ENCODE peak calls at places on chromosome 16, in seven cellular contexts. One of them, this sample, is unnamed.

GRCh38 chr16:59684911-59685310 is 950.8 kb upstream of the GOT2 start:
- DNase-seq in tibial artery: no peak
- DNase-seq in lower leg skin: no peak
- DNase-seq in cardiac fibroblast: no peak
- DNase-seq in brain microvascular endothelial cell: no peak
- DNase-seq in neural crest cell: no peak
- DNase-seq in BJ: no peak
- DNase-seq in this sample: no peak

GRCh38 chr16:75301804-75302203 is 50.4 kb upstream of the BCAR1 start:
- DNase-seq in cardiac fibroblast: no peak
- DNase-seq in brain microvascular endothelial cell: no peak
- DNase-seq in neural crest cell: no peak
- DNase-seq in tibial artery: no peak
- DNase-seq in lower leg skin: no peak
- DNase-seq in BJ: no peak
- DNase-seq in this sample: no peak

GRCh38 chr16:55821210-55821609 is 11.7 kb downstream of the CES1 start:
- DNase-seq in tibial artery: no peak
- DNase-seq in brain microvascular endothelial cell: no peak
- DNase-seq in BJ: no peak
- DNase-seq in lower leg skin: no peak
- DNase-seq in neural crest cell: no peak
- DNase-seq in cardiac fibroblast: no peak
- DNase-seq in this sample: no peak

GRCh38 chr16:88197481-88198456 is 185.0 kb upstream of the ZNF469 start:
- DNase-seq in tibial artery: no peak
- DNase-seq in cardiac fibroblast: no peak
- DNase-seq in BJ: no peak
- DNase-seq in brain microvascular endothelial cell: no peak
- DNase-seq in lower leg skin: peak; percentile 62
- DNase-seq in neural crest cell: no peak
- DNase-seq in this sample: peak; percentile 80

GRCh38 chr16:31008154-31008950 is 2.1 kb downstream of the STX1B start:
- DNase-seq in brain microvascular endothelial cell: peak; percentile 78
- DNase-seq in BJ: no peak
- DNase-seq in tibial artery: no peak
- DNase-seq in lower leg skin: no peak
- DNase-seq in neural crest cell: no peak
- DNase-seq in cardiac fibroblast: no peak
- DNase-seq in this sample: no peak

GRCh38 chr16:69329369-69330285 is 761 bp downstream of the PDF start:
- DNase-seq in brain microvascular endothelial cell: no peak
- DNase-seq in BJ: no peak
- DNase-seq in neural crest cell: no peak
- DNase-seq in tibial artery: no peak
- DNase-seq in lower leg skin: peak; percentile 86
- DNase-seq in cardiac fibroblast: no peak
- DNase-seq in this sample: no peak

GRCh38 chr16:56630134-56630533 is 2.3 kb upstream of the MT1M start:
- DNase-seq in lower leg skin: no peak
- DNase-seq in tibial artery: no peak
- DNase-seq in neural crest cell: no peak
- DNase-seq in brain microvascular endothelial cell: no peak
- DNase-seq in cardiac fibroblast: no peak
- DNase-seq in BJ: no peak
- DNase-seq in this sample: no peak

GRCh38 chr16:48146710-48147109 is 9.1 kb downstream of the ABCC12 start:
- DNase-seq in neural crest cell: no peak
- DNase-seq in cardiac fibroblast: no peak
- DNase-seq in brain microvascular endothelial cell: no peak
- DNase-seq in tibial artery: no peak
- DNase-seq in lower leg skin: no peak
- DNase-seq in BJ: no peak
- DNase-seq in this sample: no peak

GRCh38 chr16:188674-189073 is 8.4 kb downstream of the HBQ1 start:
- DNase-seq in cardiac fibroblast: no peak
- DNase-seq in brain microvascular endothelial cell: no peak
- DNase-seq in tibial artery: no peak
- DNase-seq in BJ: no peak
- DNase-seq in lower leg skin: no peak
- DNase-seq in neural crest cell: no peak
- DNase-seq in this sample: no peak

GRCh38 chr16:53642094-53642493 is 61.6 kb downstream of the RPGRIP1L start:
- DNase-seq in BJ: no peak
- DNase-seq in tibial artery: no peak
- DNase-seq in cardiac fibroblast: no peak
- DNase-seq in brain microvascular endothelial cell: no peak
- DNase-seq in lower leg skin: no peak
- DNase-seq in neural crest cell: no peak
- DNase-seq in this sample: no peak

GRCh38 chr16:30395992-30396560 is 856 bp downstream of the ZNF48 start:
- DNase-seq in neural crest cell: no peak
- DNase-seq in cardiac fibroblast: peak; percentile 22
- DNase-seq in brain microvascular endothelial cell: no peak
- DNase-seq in BJ: no peak
- DNase-seq in lower leg skin: no peak
- DNase-seq in tibial artery: no peak
- DNase-seq in this sample: no peak

GRCh38 chr16:29794231-29794710 is 3.7 kb downstream of the KIF22 start:
- DNase-seq in cardiac fibroblast: no peak
- DNase-seq in neural crest cell: no peak
- DNase-seq in brain microvascular endothelial cell: no peak
- DNase-seq in BJ: no peak
- DNase-seq in tibial artery: no peak
- DNase-seq in lower leg skin: no peak
- DNase-seq in this sample: no peak

GRCh38 chr16:31696968-31697743 is 169.5 kb downstream of the AHSP start:
- DNase-seq in BJ: no peak
- DNase-seq in cardiac fibroblast: peak; percentile 64
- DNase-seq in neural crest cell: no peak
- DNase-seq in lower leg skin: no peak
- DNase-seq in brain microvascular endothelial cell: peak; percentile 24
- DNase-seq in tibial artery: no peak
- DNase-seq in this sample: peak; percentile 44

GRCh38 chr16:56673916-56674315 is 4.3 kb downstream of the MT1H start:
- DNase-seq in tibial artery: no peak
- DNase-seq in brain microvascular endothelial cell: no peak
- DNase-seq in BJ: no peak
- DNase-seq in lower leg skin: no peak
- DNase-seq in cardiac fibroblast: peak; percentile 56
- DNase-seq in neural crest cell: no peak
- DNase-seq in this sample: no peak

GRCh38 chr16:22075043-22075757 is 17.1 kb upstream of the VWA3A start:
- DNase-seq in cardiac fibroblast: no peak
- DNase-seq in BJ: no peak
- DNase-seq in lower leg skin: no peak
- DNase-seq in tibial artery: no peak
- DNase-seq in neural crest cell: no peak
- DNase-seq in brain microvascular endothelial cell: peak; percentile 17
- DNase-seq in this sample: no peak

GRCh38 chr16:23508589-23509440 is 1.5 kb downstream of the GGA2 start:
- DNase-seq in tibial artery: no peak
- DNase-seq in cardiac fibroblast: peak; percentile 24
- DNase-seq in brain microvascular endothelial cell: peak; percentile 20
- DNase-seq in BJ: no peak
- DNase-seq in lower leg skin: no peak
- DNase-seq in neural crest cell: peak; percentile 2
- DNase-seq in this sample: no peak

GRCh38 chr16:50547944-50548658 is at the start of gene NKD1:
- DNase-seq in lower leg skin: peak; percentile 91
- DNase-seq in BJ: no peak
- DNase-seq in cardiac fibroblast: peak; percentile 51
- DNase-seq in neural crest cell: peak; percentile 73
- DNase-seq in brain microvascular endothelial cell: peak; percentile 17
- DNase-seq in tibial artery: peak; percentile 89
- DNase-seq in this sample: no peak

GRCh38 chr16:82769845-82770244 is 143.1 kb downstream of the CDH13 start:
- DNase-seq in BJ: no peak
- DNase-seq in cardiac fibroblast: no peak
- DNase-seq in lower leg skin: no peak
- DNase-seq in brain microvascular endothelial cell: no peak
- DNase-seq in tibial artery: no peak
- DNase-seq in neural crest cell: no peak
- DNase-seq in this sample: no peak

GRCh38 chr16:88785106-88785924 is at the start of gene PIEZO1:
- DNase-seq in lower leg skin: peak; percentile 93
- DNase-seq in brain microvascular endothelial cell: no peak
- DNase-seq in cardiac fibroblast: peak; percentile 70
- DNase-seq in neural crest cell: peak; percentile 57
- DNase-seq in BJ: no peak
- DNase-seq in tibial artery: peak; percentile 84
- DNase-seq in this sample: peak; percentile 93

GRCh38 chr16:22924492-22924891 is 110.5 kb downstream of the HS3ST2 start:
- DNase-seq in lower leg skin: no peak
- DNase-seq in neural crest cell: no peak
- DNase-seq in brain microvascular endothelial cell: no peak
- DNase-seq in cardiac fibroblast: no peak
- DNase-seq in BJ: no peak
- DNase-seq in tibial artery: no peak
- DNase-seq in this sample: no peak

GRCh38 chr16:75566889-75567255 is 693 bp downstream of the GABARAPL2 start:
- DNase-seq in brain microvascular endothelial cell: no peak
- DNase-seq in cardiac fibroblast: no peak
- DNase-seq in tibial artery: no peak
- DNase-seq in BJ: no peak
- DNase-seq in lower leg skin: no peak
- DNase-seq in neural crest cell: no peak
- DNase-seq in this sample: no peak

GRCh38 chr16:53782148-53782547 is 78.2 kb downstream of the FTO start:
- DNase-seq in BJ: no peak
- DNase-seq in tibial artery: no peak
- DNase-seq in lower leg skin: no peak
- DNase-seq in brain microvascular endothelial cell: no peak
- DNase-seq in cardiac fibroblast: no peak
- DNase-seq in neural crest cell: no peak
- DNase-seq in this sample: no peak

GRCh38 chr16:69706256-69706974 is 19.9 kb downstream of the NQO1 start:
- DNase-seq in cardiac fibroblast: peak; percentile 62
- DNase-seq in tibial artery: no peak
- DNase-seq in BJ: peak; percentile 19
- DNase-seq in neural crest cell: no peak
- DNase-seq in brain microvascular endothelial cell: no peak
- DNase-seq in lower leg skin: no peak
- DNase-seq in this sample: no peak

GRCh38 chr16:23711785-23712184 is 1.2 kb downstream of the ERN2 start:
- DNase-seq in BJ: no peak
- DNase-seq in brain microvascular endothelial cell: no peak
- DNase-seq in neural crest cell: no peak
- DNase-seq in cardiac fibroblast: no peak
- DNase-seq in tibial artery: no peak
- DNase-seq in lower leg skin: no peak
- DNase-seq in this sample: no peak

GRCh38 chr16:74774223-74775139 is at the start of gene FA2H:
- DNase-seq in BJ: no peak
- DNase-seq in neural crest cell: peak; percentile 70
- DNase-seq in brain microvascular endothelial cell: no peak
- DNase-seq in lower leg skin: peak; percentile 90
- DNase-seq in cardiac fibroblast: peak; percentile 18
- DNase-seq in tibial artery: no peak
- DNase-seq in this sample: peak; percentile 87

GRCh38 chr16:8887952-8888560 is 5.9 kb downstream of the LITAFD start:
- DNase-seq in brain microvascular endothelial cell: peak; percentile 48
- DNase-seq in tibial artery: no peak
- DNase-seq in lower leg skin: no peak
- DNase-seq in neural crest cell: no peak
- DNase-seq in cardiac fibroblast: no peak
- DNase-seq in BJ: peak; percentile 29
- DNase-seq in this sample: no peak

GRCh38 chr16:1863681-1864460 is 8.1 kb downstream of the MEIOB start:
- DNase-seq in BJ: no peak
- DNase-seq in lower leg skin: no peak
- DNase-seq in tibial artery: no peak
- DNase-seq in neural crest cell: no peak
- DNase-seq in brain microvascular endothelial cell: no peak
- DNase-seq in cardiac fibroblast: peak; percentile 68
- DNase-seq in this sample: peak; percentile 32
- TF ChIP-seq CTCF in BJ: peak; percentile 55
- TF ChIP-seq CTCF in lower leg skin: no peak
- TF ChIP-seq CTCF in tibial artery: no peak
- TF ChIP-seq CTCF in neural crest cell: peak; percentile 83
- TF ChIP-seq CTCF in brain microvascular endothelial cell: peak; percentile 56
- TF ChIP-seq CTCF in cardiac fibroblast: peak; percentile 45
- TF ChIP-seq CTCF in this sample: peak; percentile 68

GRCh38 chr16:63789603-63790002 is 1332.3 kb downstream of the CDH11 start:
- DNase-seq in tibial artery: no peak
- DNase-seq in BJ: no peak
- DNase-seq in neural crest cell: no peak
- DNase-seq in lower leg skin: no peak
- DNase-seq in cardiac fibroblast: peak; percentile 19
- DNase-seq in brain microvascular endothelial cell: no peak
- DNase-seq in this sample: no peak
- TF ChIP-seq CTCF in tibial artery: no peak
- TF ChIP-seq CTCF in BJ: no peak
- TF ChIP-seq CTCF in neural crest cell: peak; percentile 18
- TF ChIP-seq CTCF in lower leg skin: no peak
- TF ChIP-seq CTCF in cardiac fibroblast: peak; percentile 16
- TF ChIP-seq CTCF in brain microvascular endothelial cell: peak; percentile 25
- TF ChIP-seq CTCF in this sample: no peak

GRCh38 chr16:13427943-13428342 is 492.0 kb upstream of the ERCC4 start:
- DNase-seq in cardiac fibroblast: no peak
- DNase-seq in BJ: no peak
- DNase-seq in tibial artery: no peak
- DNase-seq in neural crest cell: no peak
- DNase-seq in lower leg skin: no peak
- DNase-seq in brain microvascular endothelial cell: no peak
- DNase-seq in this sample: no peak

GRCh38 chr16:13426279-13426678 is 493.7 kb upstream of the ERCC4 start:
- DNase-seq in lower leg skin: no peak
- DNase-seq in neural crest cell: no peak
- DNase-seq in brain microvascular endothelial cell: no peak
- DNase-seq in BJ: no peak
- DNase-seq in cardiac fibroblast: no peak
- DNase-seq in tibial artery: no peak
- DNase-seq in this sample: no peak

GRCh38 chr16:13425840-13426239 is 494.1 kb upstream of the ERCC4 start:
- DNase-seq in neural crest cell: no peak
- DNase-seq in cardiac fibroblast: no peak
- DNase-seq in brain microvascular endothelial cell: no peak
- DNase-seq in tibial artery: no peak
- DNase-seq in BJ: no peak
- DNase-seq in lower leg skin: no peak
- DNase-seq in this sample: no peak

GRCh38 chr16:13429411-13429810 is 490.5 kb upstream of the ERCC4 start:
- DNase-seq in neural crest cell: no peak
- DNase-seq in brain microvascular endothelial cell: no peak
- DNase-seq in lower leg skin: no peak
- DNase-seq in tibial artery: no peak
- DNase-seq in cardiac fibroblast: no peak
- DNase-seq in BJ: no peak
- DNase-seq in this sample: no peak

GRCh38 chr16:13426736-13427135 is 493.2 kb upstream of the ERCC4 start:
- DNase-seq in lower leg skin: no peak
- DNase-seq in brain microvascular endothelial cell: no peak
- DNase-seq in neural crest cell: no peak
- DNase-seq in tibial artery: no peak
- DNase-seq in cardiac fibroblast: no peak
- DNase-seq in BJ: no peak
- DNase-seq in this sample: no peak
- TF ChIP-seq CTCF in lower leg skin: no peak
- TF ChIP-seq CTCF in brain microvascular endothelial cell: no peak
- TF ChIP-seq CTCF in neural crest cell: no peak
- TF ChIP-seq CTCF in tibial artery: no peak
- TF ChIP-seq CTCF in cardiac fibroblast: no peak
- TF ChIP-seq CTCF in BJ: no peak
- TF ChIP-seq CTCF in this sample: no peak

GRCh38 chr16:67179421-67180080 is 4.2 kb downstream of the MATCAP1 start:
- DNase-seq in neural crest cell: no peak
- DNase-seq in BJ: no peak
- DNase-seq in lower leg skin: peak; percentile 85
- DNase-seq in cardiac fibroblast: no peak
- DNase-seq in tibial artery: no peak
- DNase-seq in brain microvascular endothelial cell: no peak
- DNase-seq in this sample: no peak
- TF ChIP-seq CTCF in neural crest cell: peak; percentile 26
- TF ChIP-seq CTCF in BJ: no peak
- TF ChIP-seq CTCF in lower leg skin: no peak
- TF ChIP-seq CTCF in cardiac fibroblast: no peak
- TF ChIP-seq CTCF in tibial artery: no peak
- TF ChIP-seq CTCF in brain microvascular endothelial cell: peak; percentile 41
- TF ChIP-seq CTCF in this sample: no peak

This sample was measured in osteocyte.